ENCODE peak calls at places on chromosome 15, in four cellular contexts. R is endodermal cell, S is Panc1, A is OCI-LY7. P is an unnamed sample.

GRCh38 chr15:25830844-25831443 is 32.2 kb downstream of the ATP10A start:
- DNase-seq in R (no peak), S (no peak), A (no peak), P (peak; percentile 99)

GRCh38 chr15:64991536-64992135 is 1.9 kb upstream of the SPG21 start:
- DNase-seq in R (no peak), S (no peak), A (no peak), P (peak; percentile 51)

GRCh38 chr15:63104727-63105126 is 16.9 kb upstream of the LACTB start:
- DNase-seq in R (no peak), S (no peak), A (no peak), P (peak; percentile 79)

GRCh38 chr15:84981711-84982300 is at the start of gene PDE8A:
- DNase-seq in R (peak; percentile 78), S (no peak), A (peak; percentile 64), P (peak; percentile 54)

GRCh38 chr15:57380854-57381253 is 4.5 kb downstream of the CGNL1 start:
- DNase-seq in R (peak; percentile 31), S (no peak), A (no peak), P (no peak)

GRCh38 chr15:31300981-31301686 is 25.5 kb upstream of the KLF13 start:
- DNase-seq in R (peak; percentile 42), S (no peak), A (no peak), P (no peak)

GRCh38 chr15:81642451-81642990 is 268.5 kb upstream of the TMC3 start:
- DNase-seq in R (no peak), S (no peak), A (no peak), P (peak; percentile 13)

GRCh38 chr15:54354341-54354740 is 376.1 kb downstream of the UNC13C start:
- DNase-seq in R (no peak), S (no peak), A (no peak), P (no peak)

GRCh38 chr15:68330911-68331310 is 53.4 kb downstream of the FEM1B start:
- DNase-seq in R (peak; percentile 76), S (no peak), A (no peak), P (no peak)

GRCh38 chr15:72866086-72866646 is 82.6 kb upstream of the ADPGK start:
- DNase-seq in R (no peak), S (no peak), A (no peak), P (no peak)

GRCh38 chr15:39583586-39584265 is 2.8 kb downstream of the THBS1 start:
- DNase-seq in R (peak; percentile 81), S (no peak), A (no peak), P (peak; percentile 92)

GRCh38 chr15:41827290-41827879 is 507 bp upstream of the JMJD7 start:
- DNase-seq in R (peak; percentile 83), S (no peak), A (peak; percentile 26), P (no peak)

GRCh38 chr15:83653288-83653638 is 660 bp upstream of the ADAMTSL3 start:
- DNase-seq in R (peak; percentile 84), S (no peak), A (no peak), P (no peak)

GRCh38 chr15:66621491-66622467 is 56.0 kb upstream of the LCTL start:
- DNase-seq in R (peak; percentile 89), S (no peak), A (no peak), P (peak; percentile 34)

GRCh38 chr15:50940506-50940905 is 32.0 kb downstream of the AP4E1 start:
- DNase-seq in R (no peak), S (no peak), A (no peak), P (no peak)

GRCh38 chr15:69666921-69667811 is 214.5 kb downstream of the RPLP1 start:
- DNase-seq in R (no peak), S (no peak), A (peak; percentile 31), P (no peak)

GRCh38 chr15:78206326-78207109 is 27.8 kb downstream of the ACSBG1 start:
- DNase-seq in R (peak; percentile 54), S (no peak), A (no peak), P (peak; percentile 53)

GRCh38 chr15:26455828-26456227 is 317.0 kb downstream of the GABRB3 start:
- DNase-seq in R (no peak), S (no peak), A (no peak), P (no peak)

GRCh38 chr15:70234256-70234965 is 136.7 kb upstream of the TLE3 start:
- DNase-seq in R (peak; percentile 34), S (no peak), A (no peak), P (peak; percentile 96)

GRCh38 chr15:70584838-70585706 is 178.3 kb downstream of the UACA start:
- DNase-seq in R (peak; percentile 94), S (peak; percentile 8), A (no peak), P (peak; percentile 24)

GRCh38 chr15:57367556-57367955 is 8.7 kb upstream of the CGNL1 start:
- DNase-seq in R (no peak), S (no peak), A (no peak), P (no peak)

GRCh38 chr15:61994216-61994615 is 66.0 kb downstream of the VPS13C start:
- DNase-seq in R (no peak), S (no peak), A (no peak), P (peak; percentile 74)

GRCh38 chr15:94584833-94585244 is 353.5 kb downstream of the MCTP2 start:
- DNase-seq in R (no peak), S (no peak), A (peak; percentile 15), P (no peak)

GRCh38 chr15:63052961-63053698 is 10.6 kb downstream of the TPM1 start:
- DNase-seq in R (peak; percentile 83), S (no peak), A (no peak), P (peak; percentile 61)

GRCh38 chr15:89743594-89743993 is 7.5 kb downstream of the MESP1 start:
- DNase-seq in R (no peak), S (no peak), A (no peak), P (no peak)

GRCh38 chr15:31389576-31389975 is 62.9 kb downstream of the KLF13 start:
- DNase-seq in R (no peak), S (no peak), A (no peak), P (no peak)

GRCh38 chr15:95866698-95867440 is 463.6 kb upstream of the NR2F2 start:
- DNase-seq in R (no peak), S (no peak), A (no peak), P (no peak)

GRCh38 chr15:70902105-70902504 is 9.5 kb downstream of the LRRC49 start:
- DNase-seq in R (peak; percentile 54), S (no peak), A (no peak), P (peak; percentile 81)

GRCh38 chr15:25545017-25545416 is 106.2 kb upstream of the UBE3A start:
- DNase-seq in R (no peak), S (no peak), A (no peak), P (peak; percentile 34)

GRCh38 chr15:90886291-90886614 is 1.9 kb downstream of the FES start:
- DNase-seq in R (no peak), S (no peak), A (no peak), P (no peak)
- TF ChIP-seq CTCF in R (peak; percentile 4), S (peak; percentile 80), A (peak; percentile 62), P (no peak)

DNA sequence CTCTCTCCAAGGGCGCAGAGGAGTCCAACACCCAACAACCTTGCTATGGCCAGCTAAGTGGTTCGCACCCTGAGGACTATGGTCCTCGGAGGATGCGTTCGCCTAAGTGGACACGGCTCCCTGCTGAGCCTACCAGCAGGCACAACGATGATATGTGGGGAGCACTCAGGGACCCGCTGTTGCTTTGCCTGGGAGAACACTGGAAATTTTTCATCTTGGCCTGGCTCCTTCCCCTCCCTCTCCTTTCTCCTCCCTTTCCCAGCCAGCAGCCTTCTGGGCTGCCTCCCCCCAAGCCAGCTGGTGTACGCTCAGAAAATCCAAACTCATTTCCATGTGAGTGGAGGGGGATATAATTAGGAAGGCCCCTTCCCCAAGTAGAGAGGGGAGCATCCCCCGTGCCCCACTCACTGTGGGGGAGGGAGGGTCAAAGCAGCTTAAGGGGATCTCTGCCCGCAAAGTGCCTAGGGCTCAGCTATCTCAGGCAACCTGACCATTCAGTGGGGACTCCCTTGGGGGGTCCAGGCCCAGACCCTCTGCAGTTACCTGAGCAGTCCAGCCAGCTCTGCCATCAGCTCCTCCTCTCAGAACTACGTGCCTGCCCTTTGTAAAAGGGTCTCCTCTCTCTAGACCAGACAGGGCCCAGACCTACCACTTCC is 630 bp upstream of the SEMA7A start:
- DNase-seq in R (no peak), S (no peak), A (no peak), P (peak; percentile 28)
- H3K4me3 ChIP-seq in R (peak overlapping the region; percentile 79), S (peak overlapping the region; percentile 71), A (peak overlapping the region; percentile 66), P (peak overlapping the region; percentile 77)

DNA sequence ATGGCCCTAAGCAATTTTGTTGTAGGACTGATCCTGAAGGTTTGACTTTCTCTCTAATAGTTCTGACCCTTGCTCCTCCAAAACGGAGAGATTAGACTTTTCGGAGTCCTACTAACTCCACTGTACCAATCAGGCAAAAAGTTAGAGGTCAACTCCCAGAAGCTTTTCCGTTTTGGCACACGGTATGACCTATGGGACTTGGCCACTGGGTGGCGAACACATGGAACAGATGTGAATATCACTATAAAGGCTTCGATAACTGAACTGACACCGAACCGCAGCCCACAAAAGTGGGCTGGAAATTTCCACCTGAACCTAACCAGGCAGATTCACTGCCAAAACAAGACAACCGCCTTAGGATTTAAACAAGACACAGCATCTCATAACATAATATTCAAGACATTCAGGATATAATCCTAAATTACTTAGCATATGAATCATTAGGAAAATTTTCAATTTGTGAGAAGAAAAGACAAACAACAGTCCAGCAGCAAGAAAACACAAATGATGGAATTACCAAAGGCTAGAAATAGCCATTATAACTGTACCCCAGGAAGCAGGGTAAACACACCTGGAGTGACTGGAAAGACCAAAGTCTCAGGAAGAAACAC is 12.2 kb upstream of the TM2D3 start:
- DNase-seq in R (peak; percentile 64), S (no peak), A (peak; percentile 29), P (peak; percentile 11)
- TF ChIP-seq CTCF in R (peak; percentile 69), S (peak; percentile 80), A (peak; percentile 68), P (peak; percentile 41)

GRCh38 chr15:58467121-58467721 is 35.4 kb downstream of the LIPC start:
- DNase-seq in R (no peak), S (no peak), A (no peak), P (no peak)

GRCh38 chr15:58466566-58466965 is 34.8 kb downstream of the LIPC start:
- DNase-seq in R (no peak), S (no peak), A (no peak), P (no peak)

GRCh38 chr15:58469432-58470353 is 37.9 kb downstream of the LIPC start:
- DNase-seq in R (peak; percentile 79), S (no peak), A (no peak), P (peak; percentile 98)

GRCh38 chr15:58465866-58466517 is 34.2 kb downstream of the LIPC start:
- DNase-seq in R (no peak), S (no peak), A (no peak), P (peak; percentile 48)

GRCh38 chr15:58467722-58468436 is 36.1 kb downstream of the LIPC start:
- DNase-seq in R (no peak), S (no peak), A (no peak), P (no peak)
- H3K4me3 ChIP-seq in R (no peak overlapping the region), S (no peak overlapping the region), A (no peak overlapping the region), P (no peak overlapping the region)

DNA sequence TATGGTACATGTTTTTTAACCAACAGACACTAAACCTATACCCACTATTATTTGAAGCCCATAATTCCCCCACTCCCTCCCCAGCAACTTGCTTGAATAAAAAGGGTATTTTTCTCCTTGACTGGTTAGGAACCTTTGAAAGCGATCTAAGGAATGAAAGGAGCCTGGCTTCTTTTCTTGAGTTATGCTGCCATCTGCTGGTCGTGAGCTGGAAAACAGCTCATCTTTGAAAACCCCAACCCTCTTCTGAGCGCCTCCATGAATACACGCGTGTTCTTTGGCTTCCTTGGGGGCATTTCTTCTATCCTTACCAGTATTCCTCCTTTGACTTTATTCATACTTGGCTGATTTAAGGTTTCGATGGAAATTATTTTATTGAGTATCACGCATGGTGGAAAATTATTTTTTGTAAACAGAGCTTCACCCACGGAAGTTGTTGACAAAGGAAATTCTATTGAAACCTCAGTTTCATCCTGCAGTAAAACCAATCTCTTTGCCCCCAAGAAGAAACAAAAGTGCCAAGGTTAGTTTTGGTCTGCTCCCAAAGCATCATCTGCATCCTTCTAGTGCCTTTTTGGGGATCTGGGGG is 171.6 kb downstream of the SV2B start:
- DNase-seq in R (peak; percentile 77), S (peak; percentile 52), A (peak; percentile 73), P (peak; percentile 62)
- TF ChIP-seq CTCF in R (peak; percentile 94), S (peak; percentile 84), A (peak; percentile 96), P (peak; percentile 88)

GRCh38 chr15:97652041-97652440 is 308.5 kb upstream of the ARRDC4 start:
- DNase-seq in R (no peak), S (no peak), A (no peak), P (no peak)
- H3K4me3 ChIP-seq in R (no peak overlapping the region), S (no peak overlapping the region), A (no peak overlapping the region), P (no peak overlapping the region)